ENCODE peak calls at places on chromosomes 2 and 18, in four cellular contexts. L is non-pigmented ciliary epithelial cell, P is heart right ventricle, G is body of pancreas. R is an unnamed sample.

GRCh38 chr2:61763605-61764034 is 90.2 kb downstream of the FAM161A start:
- DNase-seq in L (peak), P (peak), G (peak), R (peak)

GRCh38 chr2:169910109-169910799 is 83.0 kb downstream of the UBR3 start:
- DNase-seq in L (peak), P (no peak), G (no peak), R (no peak)

GRCh38 chr2:36355157-36355889 is at the start of gene CRIM1:
- DNase-seq in L (no peak), P (peak), G (peak), R (peak)

GRCh38 chr2:131046580-131047274 is 46.5 kb downstream of the FAM168B start:
- DNase-seq in L (no peak), P (peak), G (no peak), R (peak)

GRCh38 chr2:20617892-20618467 is 32.9 kb downstream of the HS1BP3 start:
- DNase-seq in L (peak), P (peak), G (peak), R (peak)

GRCh38 chr18:66235206-66235605 is 368.7 kb downstream of the CDH19 start:
- DNase-seq in L (no peak), P (no peak), G (no peak), R (no peak)

GRCh38 chr18:48859311-48860275 is 91.2 kb downstream of the SMAD7 start:
- DNase-seq in L (no peak), P (no peak), G (no peak), R (no peak)

GRCh38 chr2:238528953-238529781 is 102.4 kb downstream of the ASB1 start:
- DNase-seq in L (no peak), P (no peak), G (no peak), R (no peak)

GRCh38 chr18:43396266-43396665 is 119.0 kb upstream of the SYT4 start:
- DNase-seq in L (peak), P (no peak), G (no peak), R (no peak)

GRCh38 chr2:152558174-152559091 is 158.8 kb downstream of the PRPF40A start:
- DNase-seq in L (peak), P (no peak), G (no peak), R (no peak)

GRCh38 chr2:202072226-202072625 is 829 bp upstream of the KIAA2012 start:
- DNase-seq in L (no peak), P (no peak), G (no peak), R (no peak)

GRCh38 chr2:16120591-16120990 is 180.2 kb downstream of the MYCN start:
- DNase-seq in L (no peak), P (no peak), G (no peak), R (no peak)

GRCh38 chr18:77106331-77106730 is 26.3 kb downstream of the MBP start:
- DNase-seq in L (no peak), P (no peak), G (no peak), R (peak)

GRCh38 chr2:121343191-121343590 is 58.2 kb upstream of the TFCP2L1 start:
- DNase-seq in L (no peak), P (no peak), G (no peak), R (no peak)

GRCh38 chr2:49298230-49298629 is 143.9 kb upstream of the FSHR start:
- DNase-seq in L (no peak), P (no peak), G (no peak), R (no peak)

GRCh38 chr2:206443735-206444527 is 599 bp downstream of the ADAM23 start:
- DNase-seq in L (no peak), P (peak), G (no peak), R (no peak)

GRCh38 chr18:49963217-49963616 is 149.9 kb upstream of the ACAA2 start:
- DNase-seq in L (no peak), P (no peak), G (no peak), R (no peak)

GRCh38 chr2:239457586-239458445 is 57.0 kb upstream of the HDAC4 start:
- DNase-seq in L (no peak), P (no peak), G (no peak), R (peak)

GRCh38 chr2:231057590-231057989 is 923 bp downstream of the PSMD1 start:
- DNase-seq in L (no peak), P (no peak), G (no peak), R (no peak)

GRCh38 chr2:47357475-47357874 is 45.5 kb upstream of the MSH2 start:
- DNase-seq in L (no peak), P (no peak), G (no peak), R (no peak)

GRCh38 chr2:226336283-226336682 is 463.3 kb downstream of the IRS1 start:
- DNase-seq in L (no peak), P (no peak), G (no peak), R (no peak)

GRCh38 chr2:68767031-68767961 is 32.7 kb downstream of the ARHGAP25 start:
- DNase-seq in L (no peak), P (no peak), G (no peak), R (peak)

GRCh38 chr18:70936160-70936559 is 647.3 kb downstream of the SOCS6 start:
- DNase-seq in L (no peak), P (no peak), G (no peak), R (no peak)

GRCh38 chr2:128611421-128612320 is 293.0 kb upstream of the HS6ST1 start:
- DNase-seq in L (no peak), P (no peak), G (no peak), R (no peak)

GRCh38 chr2:105307550-105307949 is 22.0 kb downstream of the TGFBRAP1 start:
- DNase-seq in L (no peak), P (no peak), G (no peak), R (no peak)

GRCh38 chr2:200851398-200852248 is 12.8 kb downstream of the CLK1 start:
- DNase-seq in L (no peak), P (no peak), G (no peak), R (no peak)

GRCh38 chr2:65231892-65232477 is 4.4 kb downstream of the ACTR2 start:
- DNase-seq in L (peak), P (no peak), G (no peak), R (no peak)

GRCh38 chr18:43312891-43313290 is 35.6 kb upstream of the SYT4 start:
- DNase-seq in L (peak), P (no peak), G (no peak), R (no peak)

GRCh38 chr2:28637648-28638047 is 114.0 kb upstream of the PPP1CB start:
- DNase-seq in L (no peak), P (no peak), G (no peak), R (no peak)

GRCh38 chr2:174585657-174586056 is 11.9 kb downstream of the WIPF1 start:
- DNase-seq in L (no peak), P (no peak), G (no peak), R (no peak)

GRCh38 chr18:3816601-3817363 is 366.8 kb downstream of the TGIF1 start:
- DNase-seq in L (peak), P (no peak), G (no peak), R (no peak)

GRCh38 chr18:59446012-59446411 is 86.9 kb upstream of the LMAN1 start:
- DNase-seq in L (no peak), P (no peak), G (no peak), R (no peak)

GRCh38 chr2:197159681-197160211 is 150.8 kb downstream of the ANKRD44 start:
- DNase-seq in L (peak), P (no peak), G (no peak), R (no peak)

GRCh38 chr18:49645836-49646235 is 84.0 kb downstream of the LIPG start:
- DNase-seq in L (no peak), P (peak), G (peak), R (peak)

GRCh38 chr2:142834003-142834402 is 43.5 kb upstream of the KYNU start:
- DNase-seq in L (peak), P (no peak), G (no peak), R (no peak)

GRCh38 chr18:32301976-32302743 is 112.3 kb downstream of the MEP1B start:
- DNase-seq in L (peak), P (no peak), G (no peak), R (no peak)

GRCh38 chr2:128545085-128545484 is 226.4 kb upstream of the HS6ST1 start:
- DNase-seq in L (no peak), P (no peak), G (no peak), R (no peak)

GRCh38 chr2:30185175-30185574 is 38.4 kb downstream of the YPEL5 start:
- DNase-seq in L (no peak), P (no peak), G (no peak), R (no peak)